ENCODE peak calls at places on chromosomes 4 and X, in seven cellular contexts. J is NCI-H345; L is AG09319; Q is activated CD4-positive, CD25-positive, alpha-beta regulatory T cell; M is endodermal cell; E is PC-3; H is IMR-90. T is an unnamed sample.

GRCh38 chr4:47933798-47934197 is 19.4 kb upstream of the NFXL1 start:
- DNase-seq in M (no peak), Q (no peak), H (peak), L (peak), E (peak), J (peak), T (no peak)

GRCh38 chr4:6362896-6363295 is 93.2 kb downstream of the WFS1 start:
- DNase-seq in H (peak), L (no peak), M (peak), E (peak), J (no peak), Q (no peak), T (no peak)

GRCh38 chrX:41384041-41384705 is 50.2 kb downstream of the DDX3X start:
- DNase-seq in M (no peak), E (peak), J (no peak), L (peak), H (peak), Q (peak), T (peak)

GRCh38 chr4:48167538-48168263 is 33.7 kb upstream of the TXK start:
- DNase-seq in J (no peak), E (no peak), L (no peak), M (no peak), H (peak), Q (no peak), T (no peak)

GRCh38 chr4:71065991-71066390 is 72.5 kb downstream of the DCK start:
- DNase-seq in Q (no peak), J (no peak), H (no peak), M (no peak), L (no peak), E (no peak), T (no peak)

GRCh38 chr4:71913275-71913674 is 118.5 kb upstream of the NPFFR2 start:
- DNase-seq in J (no peak), E (no peak), M (no peak), L (no peak), H (no peak), Q (no peak), T (no peak)

GRCh38 chrX:132463411-132463810 is 25.4 kb downstream of the MBNL3 start:
- DNase-seq in H (peak), L (no peak), Q (no peak), J (no peak), E (peak), M (peak), T (no peak)

GRCh38 chr4:42555828-42556227 is 101.1 kb downstream of the ATP8A1 start:
- DNase-seq in L (no peak), H (no peak), M (no peak), Q (no peak), J (no peak), E (peak), T (no peak)

T was measured in ovary.